ENCODE peak calls at places on chromosomes 2 and 18, in five cellular contexts. B is tibial artery, M is GM13976, D is BJ, E is fibroblast of lung. G is an unnamed sample.

GRCh38 chr2:56971383-56971974 is 787.7 kb downstream of the CCDC85A start:
- DNase-seq in B (no peak), M (no peak), D (no peak), E (no peak), G (no peak)

GRCh38 chr18:79305976-79306375 is 89.8 kb upstream of the NFATC1 start:
- DNase-seq in B (no peak), M (no peak), D (no peak), E (no peak), G (no peak)

GRCh38 chr2:74052732-74053712 is 68.3 kb downstream of the TET3 start:
- DNase-seq in B (no peak), M (no peak), D (no peak), E (peak), G (peak)

GRCh38 chr18:7749510-7749981 is 182.4 kb downstream of the PTPRM start:
- DNase-seq in B (no peak), M (no peak), D (no peak), E (peak), G (no peak)

GRCh38 chr2:9380702-9381628 is 42.4 kb downstream of the ITGB1BP1 start:
- DNase-seq in B (peak), M (no peak), D (peak), E (peak), G (no peak)

GRCh38 chr2:86703704-86704370 is 16.3 kb upstream of the RMND5A start:
- DNase-seq in B (no peak), M (no peak), D (peak), E (peak), G (no peak)

GRCh38 chr2:239882335-239882734 is 142.8 kb downstream of the NDUFA10 start:
- DNase-seq in B (no peak), M (peak), D (no peak), E (peak), G (peak)

GRCh38 chr2:6506311-6507258 is 359.1 kb downstream of the CMPK2 start:
- DNase-seq in B (no peak), M (no peak), D (peak), E (peak), G (no peak)

GRCh38 chr18:10089881-10090280 is 176.1 kb downstream of the VAPA start:
- DNase-seq in B (no peak), M (no peak), D (no peak), E (no peak), G (peak)

GRCh38 chr2:173750831-173751230 is 214.3 kb downstream of the SP3 start:
- DNase-seq in B (no peak), M (no peak), D (no peak), E (no peak), G (no peak)

GRCh38 chr2:168119519-168120141 is 127.8 kb downstream of the STK39 start:
- DNase-seq in B (no peak), M (no peak), D (peak), E (peak), G (peak)

GRCh38 chr2:167550448-167550847 is 662.2 kb downstream of the XIRP2 start:
- DNase-seq in B (no peak), M (peak), D (no peak), E (peak), G (no peak)

GRCh38 chr2:159516241-159516758 is 100.0 kb downstream of the BAZ2B start:
- DNase-seq in B (no peak), M (peak), D (peak), E (peak), G (peak)

GRCh38 chr2:47617028-47617427 is 165.9 kb upstream of the MSH6 start:
- DNase-seq in B (no peak), M (no peak), D (no peak), E (no peak), G (no peak)

GRCh38 chr2:229265727-229266126 is 5.4 kb downstream of the PID1 start:
- DNase-seq in B (no peak), M (no peak), D (no peak), E (no peak), G (no peak)
- TF ChIP-seq CTCF in B (no peak), M (no peak), D (no peak), E (no peak), G (no peak)

DNA sequence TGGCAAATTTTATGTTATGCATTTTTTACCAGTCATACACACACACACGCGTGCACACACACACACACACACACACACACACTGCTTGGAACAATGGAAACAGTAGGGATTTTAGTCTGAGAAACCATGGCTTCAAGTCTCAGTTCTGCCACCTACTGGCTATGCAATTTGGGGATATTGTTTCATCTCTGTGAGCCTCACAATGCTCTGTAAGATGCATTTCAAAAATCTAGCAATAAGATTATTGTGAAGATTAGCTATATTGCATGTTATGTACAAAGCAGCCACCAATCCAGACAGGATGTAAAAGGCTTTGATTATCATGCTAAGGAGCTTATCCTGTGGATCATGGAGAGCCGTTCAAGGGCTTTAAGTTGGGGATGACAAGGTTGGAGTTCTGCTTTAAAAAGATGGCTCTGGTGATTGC is 401.4 kb downstream of the NBAS start:
- DNase-seq in B (no peak), M (peak), D (no peak), E (peak), G (peak)
- TF ChIP-seq CTCF in B (no peak), M (peak), D (peak), E (peak), G (peak)

GRCh38 chr18:31057031-31057430 is 14.5 kb upstream of the DSC3 start:
- DNase-seq in B (no peak), M (no peak), D (no peak), E (no peak), G (no peak)
- TF ChIP-seq CTCF in B (no peak), M (no peak), D (no peak), E (no peak), G (no peak)

DNA sequence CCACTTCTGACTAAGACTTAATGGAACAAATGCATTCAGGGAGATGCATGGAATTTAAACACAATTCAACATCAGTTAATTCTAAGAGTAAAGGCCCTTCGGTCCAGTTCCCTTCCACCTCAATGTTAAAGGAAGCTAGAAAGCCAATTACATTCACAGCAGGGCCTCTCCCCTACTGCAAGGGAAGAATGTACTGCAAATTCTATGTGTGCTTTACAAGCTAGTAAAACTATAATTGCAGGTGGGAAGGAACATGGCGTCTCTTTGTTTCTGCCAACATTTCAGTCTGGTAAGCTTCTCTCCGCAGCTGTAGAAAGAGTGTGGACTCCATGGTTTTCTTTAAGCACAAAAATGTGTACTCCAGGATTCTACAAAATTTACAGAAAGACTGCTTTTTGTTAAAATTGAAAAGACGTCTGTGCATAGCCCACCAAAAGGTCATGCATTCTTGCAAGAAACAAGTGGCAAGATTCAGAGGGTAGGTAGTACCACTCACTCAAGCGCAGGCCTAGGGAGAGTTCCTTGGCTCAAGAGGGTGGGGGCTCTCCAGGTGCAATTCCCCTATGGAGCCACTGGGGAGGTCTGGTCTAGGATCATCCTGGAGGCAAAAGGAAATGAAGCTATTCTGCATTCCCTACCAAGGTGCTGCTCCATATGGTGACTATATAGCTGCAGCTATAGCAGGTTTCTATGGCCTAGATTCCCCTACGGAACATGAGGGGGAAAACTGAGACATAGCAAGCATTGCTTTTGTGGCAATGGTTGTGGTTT is 127.0 kb upstream of the FZD5 start:
- DNase-seq in B (no peak), M (no peak), D (no peak), E (no peak), G (no peak)
- TF ChIP-seq CTCF in B (no peak), M (no peak), D (peak), E (no peak), G (no peak)

GRCh38 chr2:23294238-23294637 is 90.7 kb upstream of the KLHL29 start:
- DNase-seq in B (no peak), M (no peak), D (no peak), E (no peak), G (peak)
- TF ChIP-seq CTCF in B (no peak), M (no peak), D (peak), E (no peak), G (no peak)

DNA sequence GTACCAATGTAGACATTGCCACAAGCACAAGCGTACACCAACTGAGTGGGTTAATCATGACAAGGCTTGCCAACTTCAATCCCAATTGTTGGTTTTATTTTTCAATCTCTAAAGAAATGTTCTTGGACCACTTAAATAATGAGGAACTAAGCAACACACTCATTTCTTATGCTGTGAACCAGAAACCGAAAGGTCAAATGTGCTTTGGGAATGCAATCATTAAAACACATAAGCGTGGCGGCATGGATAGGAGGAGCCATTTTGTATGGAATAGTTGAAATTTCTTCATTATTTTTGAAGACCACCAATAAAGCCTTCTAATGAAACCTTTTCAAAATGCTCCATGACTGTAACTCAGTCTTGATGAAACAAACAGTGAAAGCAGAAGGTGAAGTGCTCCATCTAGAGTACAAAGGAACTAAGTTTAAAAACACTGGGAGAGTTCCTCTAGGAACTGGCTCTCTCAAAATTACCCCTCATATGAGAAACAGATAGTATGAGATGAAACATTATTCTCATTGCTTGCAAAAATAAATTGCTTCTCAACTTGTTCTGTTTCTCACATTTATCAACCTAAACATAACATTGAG is 113.2 kb upstream of the CHST9 start:
- DNase-seq in B (no peak), M (no peak), D (no peak), E (no peak), G (no peak)
- TF ChIP-seq CTCF in B (no peak), M (no peak), D (no peak), E (no peak), G (no peak)

GRCh38 chr18:6719914-6720692 is 9.4 kb upstream of the ARHGAP28 start:
- DNase-seq in B (no peak), M (no peak), D (no peak), E (no peak), G (no peak)
- TF ChIP-seq CTCF in B (no peak), M (no peak), D (no peak), E (no peak), G (no peak)

GRCh38 chr2:119721462-119721861 is 38.3 kb upstream of the PTPN4 start:
- DNase-seq in B (no peak), M (no peak), D (no peak), E (no peak), G (no peak)
- TF ChIP-seq CTCF in B (no peak), M (no peak), D (no peak), E (no peak), G (no peak)

G was measured in activated CD8-positive, alpha-beta T cell treated with anti-CD3 and anti-CD28 coated beads for 36 hours.